ENCODE peak calls at places on chromosome 5, in eight cellular contexts. L is suprapubic skin, F is sigmoid colon, S is transverse colon, Z is GM12878, U is spleen, V is upper lobe of left lung, W is H1. N is an unnamed sample.

GRCh38 chr5:154653418-154653763 is 101.8 kb upstream of the LARP1 start:
- DNase-seq in S (peak; percentile 32), Z (no peak), W (no peak), U (peak; percentile 69), F (no peak), V (no peak), L (no peak), N (no peak)

GRCh38 chr5:72752909-72753308 is 63.6 kb upstream of the TNPO1 start:
- DNase-seq in Z (no peak), V (no peak), F (no peak), W (no peak), L (no peak), S (no peak), U (no peak), N (no peak)

GRCh38 chr5:76537073-76537543 is 86.1 kb downstream of the F2RL2 start:
- DNase-seq in F (no peak), S (no peak), V (no peak), Z (no peak), L (no peak), U (no peak), W (no peak), N (no peak)

GRCh38 chr5:124705577-124705976 is 40.9 kb downstream of the ZNF608 start:
- DNase-seq in F (no peak), S (no peak), U (no peak), Z (no peak), V (no peak), W (no peak), L (no peak), N (no peak)

GRCh38 chr5:74648835-74649286 is 8.3 kb upstream of the ENC1 start:
- DNase-seq in L (no peak), F (no peak), W (no peak), Z (no peak), U (no peak), V (no peak), S (no peak), N (peak; percentile 72)

GRCh38 chr5:95113489-95113888 is 171.4 kb downstream of the MCTP1 start:
- DNase-seq in S (no peak), L (no peak), V (no peak), Z (no peak), W (peak; percentile 21), F (no peak), U (no peak), N (peak; percentile 59)

GRCh38 chr5:34660444-34660843 is 4.3 kb downstream of the RAI14 start:
- DNase-seq in U (no peak), S (no peak), Z (no peak), V (no peak), W (no peak), F (no peak), L (no peak), N (no peak)

GRCh38 chr5:59218424-59219045 is 635.7 kb downstream of the RAB3C start:
- DNase-seq in Z (no peak), V (no peak), F (no peak), W (no peak), U (no peak), S (no peak), L (no peak), N (peak; percentile 19)

GRCh38 chr5:15682566-15682965 is 182.6 kb downstream of the FBXL7 start:
- DNase-seq in W (no peak), F (no peak), S (no peak), L (no peak), V (no peak), Z (no peak), U (no peak), N (no peak)

GRCh38 chr5:72497823-72498222 is 9.4 kb downstream of the ZNF366 start:
- DNase-seq in L (no peak), F (no peak), V (no peak), W (no peak), S (no peak), Z (no peak), U (no peak), N (no peak)

GRCh38 chr5:63262191-63262981 is 683.8 kb downstream of the LRRC70 start:
- DNase-seq in Z (no peak), S (no peak), W (no peak), V (no peak), L (no peak), F (no peak), U (no peak), N (no peak)

GRCh38 chr5:38462972-38463633 is 93.3 kb downstream of the LIFR start:
- DNase-seq in W (no peak), F (no peak), V (no peak), S (no peak), U (no peak), L (no peak), Z (no peak), N (no peak)

DNA sequence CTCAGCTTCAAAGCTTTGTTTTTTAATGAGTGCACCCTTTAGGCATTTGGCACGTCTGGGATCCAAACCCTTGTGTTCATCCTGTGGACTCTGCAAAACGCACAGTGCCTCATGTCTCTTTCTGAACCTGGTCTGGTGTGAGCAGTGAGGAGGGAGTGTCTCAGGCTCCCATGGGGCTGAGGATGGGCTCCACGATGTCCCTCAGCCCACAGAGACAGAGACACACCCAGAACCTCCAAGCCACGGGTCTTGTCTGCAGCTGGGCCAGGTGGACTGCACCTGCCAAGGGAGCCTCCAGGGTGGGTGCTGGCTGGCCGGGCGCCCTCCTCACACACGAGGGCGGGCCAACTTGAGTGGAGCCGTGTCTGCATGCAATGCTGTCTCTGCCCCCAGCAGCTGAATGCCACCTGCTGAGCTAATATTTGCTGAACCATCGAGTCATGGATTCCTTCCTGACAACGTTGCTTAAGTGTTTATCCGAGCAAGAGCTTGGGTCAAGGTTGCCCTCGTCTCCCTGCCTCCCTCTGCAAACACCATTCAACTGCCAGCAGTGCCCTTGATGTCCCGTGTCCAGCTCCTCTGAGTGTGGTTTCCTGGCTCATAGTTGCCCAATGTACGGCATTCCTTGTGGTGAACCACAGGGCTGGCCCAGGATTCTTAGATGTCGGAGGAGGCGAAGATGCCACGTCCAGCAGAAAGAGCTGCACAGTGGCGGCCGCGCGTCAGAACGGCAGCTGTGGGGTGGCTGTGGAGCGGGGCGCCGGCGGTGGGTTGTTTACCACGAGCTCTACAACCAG is 31.4 kb upstream of the LPCAT1 start:
- DNase-seq in Z (no peak), S (peak; percentile 10), L (no peak), F (peak; percentile 54), W (no peak), V (peak; percentile 91), U (no peak), N (no peak)
- TF ChIP-seq POLR2AphosphoS5 in Z (no peak), S (no peak), L (no peak), F (no peak), W (no peak), V (peak; percentile 93), U (no peak), N (no peak)

DNA sequence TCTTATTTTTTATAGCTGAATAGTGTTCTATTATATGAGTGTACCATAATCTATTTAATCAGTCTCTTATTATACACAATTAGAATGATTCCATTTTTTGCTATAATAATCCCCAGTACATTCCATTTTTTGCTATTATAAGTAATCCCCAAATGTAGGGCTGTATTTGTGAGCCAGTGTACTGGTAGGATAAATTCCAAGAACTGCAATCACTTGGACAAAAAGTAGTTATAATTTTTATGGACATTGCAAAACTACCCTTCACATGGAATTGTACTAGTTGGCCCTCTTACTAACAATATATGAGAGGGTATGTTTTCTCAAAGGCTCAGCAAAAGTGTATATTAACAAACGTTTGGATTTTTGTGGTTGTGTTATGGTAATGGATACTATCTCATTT is 481.7 kb upstream of the CLINT1 start:
- DNase-seq in S (no peak), V (no peak), U (no peak), L (no peak), Z (no peak), F (no peak), W (no peak), N (no peak)
- H3K4me1 ChIP-seq in S (no peaks in the 10 kb centered on the region), V (no peaks in the 10 kb centered on the region), U (no peaks in the 10 kb centered on the region), L (no peaks in the 10 kb centered on the region), Z (no peaks in the 10 kb centered on the region), F (no peaks in the 10 kb centered on the region), W (no peaks in the 10 kb centered on the region), N (no peaks in the 10 kb centered on the region)

GRCh38 chr5:133709074-133709676 is 96.8 kb upstream of the FSTL4 start:
- DNase-seq in F (peak; percentile 47), W (no peak), L (peak; percentile 7), Z (no peak), S (no peak), U (peak; percentile 30), V (no peak), N (no peak)
- TF ChIP-seq POLR2AphosphoS5 in F (no peak), W (no peak), L (no peak), Z (no peak), S (no peak), U (no peak), V (no peak), N (no peak)

GRCh38 chr5:160697281-160697680 is 154.7 kb downstream of the ATP10B start:
- DNase-seq in F (no peak), W (no peak), U (no peak), V (no peak), S (no peak), Z (no peak), L (no peak), N (no peak)

GRCh38 chr5:160699301-160699700 is 152.7 kb downstream of the ATP10B start:
- DNase-seq in F (no peak), W (no peak), U (no peak), L (no peak), Z (no peak), S (peak; percentile 69), V (no peak), N (no peak)

GRCh38 chr5:160692272-160692671 is 159.7 kb downstream of the ATP10B start:
- DNase-seq in F (no peak), V (no peak), Z (no peak), L (no peak), S (no peak), W (no peak), U (no peak), N (no peak)

GRCh38 chr5:160693831-160694473 is 158.1 kb downstream of the ATP10B start:
- DNase-seq in S (no peak), L (no peak), W (no peak), Z (no peak), F (no peak), V (no peak), U (no peak), N (no peak)

DNA sequence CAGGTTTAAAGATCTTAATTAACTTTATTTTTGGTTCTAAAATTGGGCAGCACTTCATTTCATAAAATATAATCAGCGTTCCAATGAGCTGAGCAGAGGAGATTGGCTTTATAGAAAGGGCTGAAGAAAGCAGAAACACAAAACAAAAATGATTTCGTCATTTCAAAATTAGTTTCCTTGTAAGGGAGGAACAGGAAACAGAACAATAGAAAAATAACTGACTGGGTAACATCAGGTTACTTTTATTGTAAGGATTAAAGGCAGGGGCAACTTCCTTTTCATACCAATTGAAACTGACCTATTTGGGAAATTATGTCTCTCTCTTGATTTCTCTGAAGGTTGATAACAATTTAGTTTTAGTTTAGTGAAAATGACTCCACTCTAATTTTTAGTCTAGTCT is 157.1 kb downstream of the ATP10B start:
- DNase-seq in F (no peak), V (no peak), U (no peak), Z (no peak), L (no peak), W (no peak), S (no peak), N (no peak)
- H3K4me1 ChIP-seq in F (no peaks in the 10 kb centered on the region), V (no peaks in the 10 kb centered on the region), U (peaks cover 16% of the 10 kb centered on the region), Z (no peaks in the 10 kb centered on the region), L (no peaks in the 10 kb centered on the region), W (no peaks in the 10 kb centered on the region), S (peaks cover 52% of the 10 kb centered on the region), N (no peaks in the 10 kb centered on the region)